ENCODE peak calls at places on chromosomes 2 and 18, in five cellular contexts. X, Q, O, N and T are unnamed samples.

GRCh38 chr2:144083211-144083610 is 436.7 kb downstream of the ZEB2 start:
- DNase-seq in X (no peak), Q (no peak), O (no peak), N (no peak), T (no peak)

GRCh38 chr2:181058378-181059269 is 78.2 kb downstream of the UBE2E3 start:
- DNase-seq in X (peak; percentile 55), Q (no peak), O (peak; percentile 60), N (peak; percentile 12), T (no peak)

GRCh38 chr2:235045336-235045972 is 93.6 kb downstream of the SH3BP4 start:
- DNase-seq in X (no peak), Q (peak; percentile 43), O (no peak), N (peak; percentile 24), T (no peak)

GRCh38 chr18:911025-911424 is 6.4 kb downstream of the ADCYAP1 start:
- DNase-seq in X (no peak), Q (no peak), O (no peak), N (no peak), T (no peak)

GRCh38 chr18:78911751-78912283 is 67.8 kb upstream of the SALL3 start:
- DNase-seq in X (no peak), Q (no peak), O (no peak), N (no peak), T (no peak)

GRCh38 chr2:60549250-60550150 is 4.0 kb downstream of the BCL11A start:
- DNase-seq in X (no peak), Q (no peak), O (no peak), N (no peak), T (no peak)

GRCh38 chr2:74031203-74031602 is 46.5 kb downstream of the TET3 start:
- DNase-seq in X (no peak), Q (no peak), O (no peak), N (no peak), T (no peak)

GRCh38 chr2:230934291-230935131 is 9.5 kb upstream of the GPR55 start:
- DNase-seq in X (no peak), Q (no peak), O (no peak), N (no peak), T (no peak)

GRCh38 chr18:31309115-31309514 is 8.8 kb upstream of the DSG1 start:
- DNase-seq in X (no peak), Q (no peak), O (no peak), N (no peak), T (no peak)

GRCh38 chr2:177397501-177398289 is 5.1 kb downstream of the AGPS start:
- DNase-seq in X (no peak), Q (no peak), O (peak; percentile 97), N (no peak), T (no peak)

GRCh38 chr18:7545734-7546133 is 21.4 kb upstream of the PTPRM start:
- DNase-seq in X (no peak), Q (no peak), O (no peak), N (no peak), T (no peak)

GRCh38 chr2:8581601-8582041 is 100.2 kb upstream of the ID2 start:
- DNase-seq in X (peak; percentile 20), Q (no peak), O (peak; percentile 34), N (no peak), T (no peak)

GRCh38 chr2:8740136-8740535 is 58.3 kb downstream of the ID2 start:
- DNase-seq in X (no peak), Q (no peak), O (no peak), N (no peak), T (no peak)

GRCh38 chr2:18559941-18560796 is at the start of gene RDH14:
- DNase-seq in X (peak; percentile 95), Q (peak; percentile 63), O (peak; percentile 97), N (peak; percentile 69), T (peak; percentile 62)
- TF ChIP-seq POLR2A in X (peak; percentile 68), Q (peak; percentile 37), O (peak; percentile 74), N (peak; percentile 86), T (peak; percentile 60)

GRCh38 chr18:21168880-21169279 is 57.3 kb upstream of the ROCK1 start:
- DNase-seq in X (no peak), Q (no peak), O (no peak), N (no peak), T (no peak)

GRCh38 chr18:21164746-21165145 is 53.1 kb upstream of the ROCK1 start:
- DNase-seq in X (no peak), Q (no peak), O (no peak), N (no peak), T (no peak)

GRCh38 chr18:21167641-21168372 is 56.2 kb upstream of the ROCK1 start:
- DNase-seq in X (no peak), Q (no peak), O (peak; percentile 24), N (no peak), T (no peak)

GRCh38 chr18:21162786-21163185 is 51.2 kb upstream of the ROCK1 start:
- DNase-seq in X (no peak), Q (no peak), O (no peak), N (no peak), T (no peak)

DNA sequence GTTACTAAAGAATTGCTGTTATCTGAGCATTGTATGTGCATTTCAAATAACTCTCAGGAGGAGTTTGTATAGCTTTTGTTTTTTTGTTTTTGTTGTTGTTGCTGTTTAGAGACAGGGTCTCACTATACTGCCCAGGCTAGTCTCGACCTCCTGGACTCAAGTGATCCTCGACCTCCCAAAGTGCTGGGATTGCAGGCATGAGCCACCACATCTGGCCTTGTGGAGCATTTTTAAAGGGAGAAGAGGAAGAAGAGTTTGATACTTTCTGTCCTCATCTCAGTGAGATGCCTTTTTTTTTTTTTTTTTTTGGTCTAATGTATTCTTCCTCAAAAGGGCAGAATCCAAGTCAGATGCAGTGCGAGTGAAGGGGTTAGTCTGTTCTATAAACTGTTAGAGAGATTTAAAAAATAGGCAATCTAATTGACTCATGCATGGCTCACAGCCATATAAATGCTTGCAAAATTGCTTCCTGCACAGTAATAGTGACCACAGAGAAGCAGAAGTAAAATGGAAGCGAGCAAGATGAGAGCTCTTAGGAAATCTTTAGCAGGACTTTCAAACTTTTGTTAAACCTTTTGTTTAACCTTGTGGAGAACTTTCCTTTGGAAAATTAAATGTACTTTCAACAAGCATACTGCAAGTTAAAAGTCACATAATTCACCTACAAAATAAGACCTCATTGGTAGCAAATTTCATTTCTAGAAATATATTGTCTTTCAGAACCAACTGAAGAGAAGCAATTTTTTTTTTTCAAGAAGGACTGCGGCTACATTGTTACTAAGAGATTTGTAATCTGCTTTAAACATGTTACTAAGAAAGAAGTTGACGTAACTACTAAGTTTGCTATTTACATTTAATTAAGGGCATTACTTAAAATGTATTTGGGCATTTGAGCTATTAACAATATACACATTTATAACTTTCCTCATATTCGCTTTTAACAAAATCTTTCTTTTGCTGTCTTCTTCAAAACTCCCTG is 52.3 kb upstream of the ROCK1 start:
- DNase-seq in X (no peak), Q (no peak), O (no peak), N (no peak), T (no peak)
- TF ChIP-seq POLR2AphosphoS5 in X (no peak), Q (no peak), O (no peak), N (no peak), T (no peak)

GRCh38 chr18:48319796-48320638 is 89.2 kb downstream of the ZBTB7C start:
- DNase-seq in X (no peak), Q (no peak), O (no peak), N (no peak), T (no peak)
- TF ChIP-seq TAF1 in X (no peak), Q (no peak), O (no peak), N (no peak), T (no peak)

GRCh38 chr2:172335731-172336130 is 91.7 kb upstream of the ITGA6 start:
- DNase-seq in X (no peak), Q (no peak), O (no peak), N (no peak), T (no peak)
- TF ChIP-seq POLR2A in X (no peak), Q (no peak), O (no peak), N (no peak), T (no peak)

DNA sequence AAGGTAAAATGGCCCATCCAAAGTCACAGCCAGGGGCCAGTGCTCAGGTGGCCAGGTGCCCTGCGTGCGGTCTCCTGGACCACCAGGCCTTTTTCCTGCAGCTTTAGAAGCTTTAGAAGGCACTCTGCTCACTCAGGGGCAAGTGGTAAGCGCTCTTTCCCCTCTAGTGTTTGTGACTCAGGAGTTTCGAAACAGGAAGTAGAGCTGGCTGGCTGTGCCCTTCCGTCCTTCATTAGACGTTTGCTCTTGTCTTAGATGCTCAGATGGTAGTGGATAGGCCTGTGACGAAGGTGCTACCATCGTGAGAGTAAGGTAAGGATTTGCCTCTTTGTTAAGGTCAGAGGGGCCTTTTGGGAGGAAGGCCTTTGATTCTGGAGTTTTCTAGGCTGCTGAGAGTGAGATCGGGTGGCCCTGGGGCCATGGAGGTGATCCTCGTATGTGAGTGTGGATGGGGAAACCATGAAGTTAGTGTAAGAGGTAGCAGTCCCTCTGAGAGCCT is at the start of gene CASP8:
- DNase-seq in X (peak; percentile 66), Q (no peak), O (peak; percentile 55), N (no peak), T (no peak)
- TF ChIP-seq POLR2AphosphoS5 in X (no peak), Q (peak; percentile 70), O (no peak), N (peak; percentile 49), T (peak; percentile 76)

GRCh38 chr2:238892796-238893195 is 44.9 kb downstream of the TWIST2 start:
- DNase-seq in X (no peak), Q (no peak), O (no peak), N (no peak), T (no peak)
- TF ChIP-seq TAF1 in X (no peak), Q (no peak), O (no peak), N (no peak), T (no peak)